ENCODE peak calls at places on chromosome 9, in seven cellular contexts. U is AG10803, V is upper lobe of left lung, S is uterus, G is left lung, A is cardiac muscle cell, T is fibroblast of villous mesenchyme. Q is an unnamed sample.

GRCh38 chr9:128006360-128007024 is 25.7 kb upstream of the EEIG1 start:
- DNase-seq in U (no peak), V (no peak), S (no peak), G (no peak), A (no peak), T (peak; percentile 40), Q (no peak)

GRCh38 chr9:131330814-131331600 is 41.5 kb downstream of the PLPP7 start:
- DNase-seq in U (no peak), V (no peak), S (no peak), G (no peak), A (peak; percentile 37), T (no peak), Q (no peak)

GRCh38 chr9:125241863-125242739 is 958 bp upstream of the HSPA5 start:
- DNase-seq in U (peak; percentile 44), V (peak; percentile 28), S (peak; percentile 39), G (peak; percentile 43), A (no peak), T (no peak), Q (no peak)

GRCh38 chr9:84949258-84949657 is 279.7 kb downstream of the NTRK2 start:
- DNase-seq in U (no peak), V (no peak), S (no peak), G (no peak), A (no peak), T (no peak), Q (no peak)

GRCh38 chr9:38689678-38690077 is 30.3 kb downstream of the FAM240B start:
- DNase-seq in U (peak; percentile 12), V (no peak), S (peak; percentile 22), G (no peak), A (peak; percentile 71), T (peak; percentile 58), Q (no peak)

GRCh38 chr9:109497193-109498165 is 628 bp downstream of the PTPN3 start:
- DNase-seq in U (no peak), V (no peak), S (no peak), G (no peak), A (no peak), T (no peak), Q (no peak)

GRCh38 chr9:86511614-86512360 is 157.6 kb upstream of the TUT7 start:
- DNase-seq in U (no peak), V (no peak), S (no peak), G (no peak), A (no peak), T (no peak), Q (no peak)

GRCh38 chr9:110936719-110937452 is 101.4 kb downstream of the LPAR1 start:
- DNase-seq in U (peak; percentile 96), V (no peak), S (no peak), G (no peak), A (peak; percentile 50), T (peak; percentile 63), Q (no peak)

GRCh38 chr9:114361542-114361941 is 26.2 kb downstream of the AKNA start:
- DNase-seq in U (no peak), V (no peak), S (no peak), G (no peak), A (no peak), T (no peak), Q (no peak)

GRCh38 chr9:109107402-109108240 is 12.1 kb downstream of the TMEM245 start:
- DNase-seq in U (peak; percentile 58), V (no peak), S (peak; percentile 41), G (no peak), A (peak; percentile 67), T (peak; percentile 72), Q (no peak)

GRCh38 chr9:112283854-112284253 is 49.6 kb downstream of the PTBP3 start:
- DNase-seq in U (no peak), V (no peak), S (no peak), G (no peak), A (no peak), T (no peak), Q (no peak)

GRCh38 chr9:134889386-134890214 is 9.0 kb downstream of the FCN2 start:
- DNase-seq in U (no peak), V (no peak), S (peak; percentile 9), G (no peak), A (no peak), T (no peak), Q (no peak)

GRCh38 chr9:35658144-35658893 is at the start of gene CCDC107:
- DNase-seq in U (peak; percentile 75), V (peak; percentile 84), S (peak; percentile 81), G (peak; percentile 84), A (peak; percentile 90), T (peak; percentile 88), Q (peak; percentile 89)

GRCh38 chr9:21638104-21638503 is 156.0 kb upstream of the IFNE start:
- DNase-seq in U (no peak), V (no peak), S (no peak), G (no peak), A (no peak), T (no peak), Q (no peak)

GRCh38 chr9:122939611-122940010 is 1.2 kb upstream of the RABGAP1 start:
- DNase-seq in U (no peak), V (no peak), S (no peak), G (no peak), A (no peak), T (no peak), Q (no peak)

GRCh38 chr9:101796044-101796443 is 57.6 kb upstream of the GRIN3A start:
- DNase-seq in U (no peak), V (no peak), S (no peak), G (no peak), A (no peak), T (no peak), Q (no peak)

GRCh38 chr9:76634356-76635054 is 129.7 kb upstream of the PCA3 start:
- DNase-seq in U (peak; percentile 64), V (no peak), S (no peak), G (no peak), A (peak; percentile 77), T (peak; percentile 61), Q (no peak)

DNA sequence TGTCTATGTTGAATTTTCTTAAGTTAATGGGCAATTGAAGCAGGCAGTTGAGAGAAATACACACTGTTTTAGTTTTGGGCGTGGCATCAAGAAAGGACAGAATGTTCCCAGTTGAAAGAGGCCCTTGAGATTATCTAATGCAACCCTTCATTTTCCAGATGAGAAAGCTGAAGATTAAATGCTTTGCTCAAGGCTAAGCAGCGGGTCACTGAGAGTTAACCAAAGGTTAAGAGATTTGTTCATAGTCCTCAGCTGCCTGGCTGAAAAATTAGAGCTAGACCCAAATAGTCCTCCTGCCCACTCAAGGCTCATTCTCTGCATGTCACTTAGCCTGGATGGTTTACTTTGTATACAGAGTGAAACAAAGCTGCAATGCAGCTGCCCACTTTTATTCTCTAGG is 46.7 kb upstream of the MAMDC2 start:
- DNase-seq in U (no peak), V (peak; percentile 41), S (peak; percentile 64), G (no peak), A (peak; percentile 49), T (peak; percentile 77), Q (no peak)
- TF ChIP-seq CTCF in U (no peak), V (no peak), S (no peak), G (no peak), A (no peak), T (no peak), Q (no peak)

DNA sequence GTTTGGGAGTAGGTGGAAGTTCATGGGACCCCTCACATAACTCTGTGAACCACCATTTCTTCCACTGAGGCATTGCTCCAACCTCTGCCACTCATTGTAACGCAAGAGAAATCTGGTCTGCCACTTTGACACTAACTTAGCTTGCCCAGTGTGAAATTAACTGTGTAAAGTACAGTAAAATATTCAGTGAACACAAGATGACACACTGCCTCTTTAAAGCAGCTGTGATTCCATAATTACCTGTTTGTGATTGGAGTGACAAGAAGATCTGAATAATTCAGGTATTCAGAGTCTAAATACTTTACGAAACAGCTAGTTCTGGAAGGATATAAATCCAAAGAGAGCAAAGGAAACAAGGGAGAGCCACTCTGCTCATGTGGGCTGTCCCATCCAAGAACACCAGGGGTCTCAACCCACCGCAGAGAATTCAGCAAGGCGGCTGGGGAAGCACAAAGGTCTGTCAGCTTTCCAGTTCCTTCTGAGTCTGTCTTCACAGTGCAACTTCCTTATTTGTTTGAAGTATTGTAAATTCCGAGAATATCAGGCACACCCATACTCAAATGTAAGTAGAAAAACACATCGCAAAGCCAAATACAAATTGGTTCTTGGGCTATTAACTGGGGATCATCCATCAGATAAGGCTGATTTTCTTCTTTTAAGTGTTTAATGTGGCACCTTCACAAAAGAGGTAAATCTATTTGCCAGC is 86.9 kb downstream of the GNAQ start:
- DNase-seq in U (no peak), V (peak; percentile 59), S (no peak), G (no peak), A (no peak), T (peak; percentile 21), Q (no peak)
- TF ChIP-seq CTCF in U (no peak), V (no peak), S (no peak), G (peak; percentile 22), A (no peak), T (peak; percentile 8), Q (no peak)

GRCh38 chr9:14769235-14769580 is 46.7 kb upstream of the CER1 start:
- DNase-seq in U (peak; percentile 15), V (no peak), S (no peak), G (no peak), A (peak; percentile 48), T (peak; percentile 16), Q (no peak)
- TF ChIP-seq CTCF in U (peak; percentile 43), V (no peak), S (no peak), G (no peak), A (peak; percentile 25), T (peak; percentile 32), Q (no peak)

GRCh38 chr9:137666505-137666809 is 47.7 kb downstream of the EHMT1 start:
- DNase-seq in U (no peak), V (no peak), S (no peak), G (no peak), A (no peak), T (no peak), Q (no peak)

GRCh38 chr9:137664676-137665075 is 45.9 kb downstream of the EHMT1 start:
- DNase-seq in U (no peak), V (no peak), S (no peak), G (no peak), A (no peak), T (peak; percentile 57), Q (no peak)

GRCh38 chr9:137665226-137665625 is 46.4 kb downstream of the EHMT1 start:
- DNase-seq in U (no peak), V (no peak), S (no peak), G (no peak), A (no peak), T (no peak), Q (no peak)

GRCh38 chr9:137666950-137667670 is 48.3 kb downstream of the EHMT1 start:
- DNase-seq in U (no peak), V (no peak), S (no peak), G (no peak), A (no peak), T (no peak), Q (no peak)

DNA sequence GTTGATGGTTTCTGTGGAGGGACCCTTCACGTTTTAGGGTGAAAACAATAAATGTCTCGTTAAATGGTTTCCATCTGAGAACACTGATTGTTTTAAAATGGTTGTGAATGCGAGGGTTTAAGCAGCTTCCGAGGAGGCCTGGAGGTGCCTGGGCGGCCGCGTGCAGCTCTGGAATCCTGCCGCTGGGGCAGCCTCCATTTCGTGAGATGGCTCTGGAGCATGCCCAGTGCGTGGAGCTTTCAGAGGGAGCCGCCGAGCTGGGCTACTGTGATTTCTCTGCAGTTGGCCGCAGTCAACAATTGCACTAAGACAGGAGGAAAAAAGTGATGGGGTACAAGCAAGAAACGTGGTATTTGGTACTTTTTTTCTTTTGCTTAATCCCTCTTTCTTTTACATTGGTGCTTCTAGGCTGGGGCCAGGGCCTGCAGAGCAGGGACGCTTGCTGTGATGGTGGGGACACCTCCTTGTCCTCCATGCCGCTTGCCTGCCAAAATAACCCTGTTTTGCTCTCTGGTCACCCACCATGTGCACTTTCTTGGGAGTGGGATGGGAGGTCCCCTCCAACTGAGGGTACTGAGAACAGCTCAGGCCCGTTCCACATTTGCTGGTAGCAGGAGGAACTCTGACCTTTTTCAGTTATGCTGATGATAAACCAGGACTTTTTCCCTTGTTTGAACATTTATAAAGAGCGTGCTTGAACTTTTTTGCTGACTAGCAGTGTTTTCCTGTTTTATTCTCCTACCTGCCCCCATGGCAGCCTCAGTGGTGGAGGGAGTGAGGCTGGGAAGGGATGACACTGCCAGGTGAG is 47.1 kb downstream of the EHMT1 start:
- DNase-seq in U (peak; percentile 56), V (no peak), S (peak; percentile 45), G (no peak), A (no peak), T (peak; percentile 59), Q (no peak)
- TF ChIP-seq CTCF in U (peak; percentile 38), V (no peak), S (no peak), G (no peak), A (no peak), T (peak; percentile 54), Q (no peak)